ENCODE peak calls at places on chromosomes 13 and 19, in ten cellular contexts. O is fibroblast of the aortic adventitia, J is AG04449, P is Peyer's patch, M is IMR-90, B is heart left ventricle, S is foreskin fibroblast, K is keratinocyte, T is brain microvascular endothelial cell, C is choroid plexus epithelial cell. H is an unnamed sample.

GRCh38 chr13:113821847-113822246 is 42.0 kb downstream of the GAS6 start:
- DNase-seq in O (no peak), J (no peak), P (no peak), M (no peak), B (no peak), S (no peak), K (no peak), T (no peak), C (no peak), H (no peak)

GRCh38 chr19:4583961-4584669 is 24.6 kb upstream of the SEMA6B start:
- DNase-seq in O (no peak), J (no peak), P (no peak), M (no peak), B (peak), S (no peak), K (no peak), T (no peak), C (no peak), H (no peak)

GRCh38 chr19:4009990-4010807 is 2.7 kb downstream of the PIAS4 start:
- DNase-seq in O (no peak), J (no peak), P (peak), M (peak), B (no peak), S (no peak), K (no peak), T (no peak), C (peak), H (no peak)

GRCh38 chr13:102028846-102029245 is 373.0 kb downstream of the FGF14 start:
- DNase-seq in O (no peak), J (no peak), P (no peak), M (no peak), B (no peak), S (no peak), K (no peak), T (no peak), C (no peak), H (no peak)

GRCh38 chr19:58381460-58382220 is 810 bp upstream of the ZNF837 start:
- DNase-seq in O (no peak), J (no peak), P (no peak), M (no peak), B (no peak), S (no peak), K (no peak), T (no peak), C (no peak), H (no peak)

GRCh38 chr19:3577741-3578344 is 5.1 kb downstream of the HMG20B start:
- DNase-seq in O (no peak), J (no peak), P (peak), M (no peak), B (no peak), S (no peak), K (no peak), T (no peak), C (no peak), H (no peak)

GRCh38 chr13:99605417-99606321 is 104.4 kb downstream of the TM9SF2 start:
- DNase-seq in O (no peak), J (no peak), P (peak), M (no peak), B (peak), S (no peak), K (no peak), T (no peak), C (no peak), H (no peak)

GRCh38 chr13:73754727-73755292 is 379.4 kb downstream of the KLF12 start:
- DNase-seq in O (peak), J (no peak), P (no peak), M (peak), B (no peak), S (peak), K (peak), T (peak), C (peak), H (peak)

GRCh38 chr13:76641056-76641455 is 245.1 kb downstream of the KCTD12 start:
- DNase-seq in O (peak), J (no peak), P (no peak), M (no peak), B (no peak), S (peak), K (no peak), T (no peak), C (no peak), H (no peak)

GRCh38 chr13:114080739-114081561 is 51.5 kb downstream of the RASA3 start:
- DNase-seq in O (no peak), J (no peak), P (peak), M (no peak), B (peak), S (no peak), K (no peak), T (no peak), C (no peak), H (no peak)

GRCh38 chr13:106213028-106213427 is 322.4 kb downstream of the EFNB2 start:
- DNase-seq in O (no peak), J (no peak), P (no peak), M (no peak), B (no peak), S (no peak), K (no peak), T (no peak), C (no peak), H (no peak)

GRCh38 chr19:52516191-52516590 is 11.3 kb upstream of the ZNF808 start:
- DNase-seq in O (no peak), J (no peak), P (no peak), M (no peak), B (no peak), S (no peak), K (no peak), T (no peak), C (no peak), H (no peak)

GRCh38 chr19:44757735-44758505 is 9.4 kb downstream of the BCL3 start:
- DNase-seq in O (peak), J (no peak), P (no peak), M (peak), B (peak), S (peak), K (no peak), T (no peak), C (peak), H (no peak)

GRCh38 chr13:97076898-97077297 is 82.6 kb upstream of the OXGR1 start:
- DNase-seq in O (peak), J (no peak), P (no peak), M (no peak), B (no peak), S (peak), K (no peak), T (peak), C (peak), H (no peak)

GRCh38 chr19:16608290-16608704 is 19.7 kb downstream of the MED26 start:
- DNase-seq in O (peak), J (peak), P (no peak), M (peak), B (no peak), S (peak), K (no peak), T (peak), C (peak), H (peak)

GRCh38 chr19:4130635-4131438 is 6.9 kb upstream of the MAP2K2 start:
- DNase-seq in O (peak), J (peak), P (peak), M (peak), B (no peak), S (peak), K (no peak), T (peak), C (peak), H (peak)

GRCh38 chr13:110226051-110226562 is 80.8 kb downstream of the COL4A1 start:
- DNase-seq in O (peak), J (no peak), P (no peak), M (peak), B (no peak), S (no peak), K (no peak), T (peak), C (peak), H (no peak)

GRCh38 chr19:3699071-3699740 is 1.1 kb downstream of the PIP5K1C start:
- DNase-seq in O (peak), J (no peak), P (no peak), M (peak), B (peak), S (peak), K (no peak), T (no peak), C (peak), H (no peak)

GRCh38 chr13:30796833-30797601 is 61.7 kb downstream of the ALOX5AP start:
- DNase-seq in O (peak), J (no peak), P (no peak), M (peak), B (no peak), S (no peak), K (no peak), T (peak), C (peak), H (no peak)

GRCh38 chr19:44757057-44757734 is 8.7 kb downstream of the BCL3 start:
- DNase-seq in O (peak), J (no peak), P (no peak), M (peak), B (peak), S (peak), K (no peak), T (no peak), C (peak), H (no peak)

GRCh38 chr19:29724102-29724641 is 9.1 kb upstream of the C19orf12 start:
- DNase-seq in O (no peak), J (no peak), P (no peak), M (peak), B (no peak), S (peak), K (no peak), T (no peak), C (peak), H (no peak)
- TF ChIP-seq CTCF in O (no peak), J (no peak), P (no peak), M (no peak), B (no peak), S (no peak), K (no peak), T (peak), C (no peak), H (peak)

GRCh38 chr19:8397291-8397690 is 7.1 kb downstream of the RAB11B start:
- DNase-seq in O (no peak), J (no peak), P (peak), M (no peak), B (no peak), S (no peak), K (no peak), T (no peak), C (no peak), H (no peak)

GRCh38 chr19:8397746-8398721 is 7.9 kb downstream of the RAB11B start:
- DNase-seq in O (no peak), J (no peak), P (peak), M (no peak), B (no peak), S (no peak), K (no peak), T (no peak), C (no peak), H (no peak)

GRCh38 chr19:8395621-8396082 is 5.5 kb downstream of the RAB11B start:
- DNase-seq in O (no peak), J (no peak), P (no peak), M (no peak), B (no peak), S (no peak), K (no peak), T (no peak), C (no peak), H (no peak)

GRCh38 chr19:8396563-8397203 is 6.5 kb downstream of the RAB11B start:
- DNase-seq in O (peak), J (no peak), P (peak), M (peak), B (peak), S (peak), K (no peak), T (peak), C (peak), H (peak)

GRCh38 chr19:8396185-8396562 is 6.0 kb downstream of the RAB11B start:
- DNase-seq in O (no peak), J (no peak), P (no peak), M (no peak), B (no peak), S (no peak), K (no peak), T (no peak), C (no peak), H (no peak)
- H3K4me3 ChIP-seq in O (no peak), J (no peak), P (no peak), M (no peak), B (no peak), S (no peak), K (no peak), T (no peak), C (no peak), H (no peak)

DNA sequence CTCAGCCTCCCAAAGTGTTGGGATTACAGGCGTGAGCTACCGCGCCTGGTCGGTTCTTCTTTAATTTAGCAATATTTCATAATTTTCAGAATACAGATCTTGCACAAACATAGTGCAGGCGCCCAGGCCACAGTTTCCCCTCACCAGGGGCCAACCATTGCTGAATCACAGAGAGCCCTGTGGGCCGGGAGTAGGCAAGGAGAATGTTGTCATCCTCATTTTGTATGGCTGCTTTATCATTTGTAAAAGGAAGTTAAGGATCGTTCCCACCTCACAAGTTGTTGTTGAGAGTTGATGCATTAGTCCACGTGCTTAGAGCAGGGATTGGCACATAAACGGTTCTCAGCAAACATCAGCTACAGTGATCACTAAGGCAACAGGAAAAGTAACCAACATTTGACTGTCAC is 30.2 kb downstream of the MEIS3 start:
- DNase-seq in O (no peak), J (no peak), P (no peak), M (no peak), B (no peak), S (no peak), K (no peak), T (no peak), C (no peak), H (no peak)
- TF ChIP-seq CTCF in O (no peak), J (no peak), P (no peak), M (no peak), B (no peak), S (no peak), K (no peak), T (no peak), C (no peak), H (no peak)

DNA sequence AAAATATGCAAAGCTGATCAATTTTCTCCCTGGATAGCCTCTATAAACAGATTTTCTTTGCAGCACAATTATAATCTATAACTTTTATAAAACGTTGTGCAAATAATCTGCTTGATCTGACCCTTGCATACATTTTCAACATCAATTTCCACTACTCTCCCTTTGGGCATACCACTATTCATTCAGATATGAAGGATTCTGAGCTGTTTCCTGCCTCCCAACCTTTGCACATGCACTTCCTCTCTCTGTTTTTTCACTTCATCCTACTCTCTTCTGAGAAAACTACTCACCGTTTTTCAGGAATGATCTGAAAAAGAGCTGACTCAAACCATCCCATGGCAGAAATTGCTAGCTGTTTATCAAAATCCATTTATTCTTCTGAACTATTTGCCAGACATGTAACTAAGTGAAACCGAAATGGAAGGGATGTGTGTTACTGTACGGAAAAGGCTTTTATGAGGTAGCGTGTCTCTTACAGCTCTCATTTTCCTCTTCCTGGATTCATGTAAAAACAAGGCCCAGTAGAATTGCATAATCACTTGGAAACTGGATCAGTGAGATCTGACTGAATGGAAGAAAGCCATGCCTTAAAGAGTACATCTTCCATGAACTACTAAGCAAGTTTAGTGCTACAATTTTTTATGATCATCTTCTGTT is 1447.3 kb upstream of the MIR17HG start:
- DNase-seq in O (peak), J (no peak), P (no peak), M (no peak), B (no peak), S (no peak), K (no peak), T (no peak), C (peak), H (no peak)
- H3K4me3 ChIP-seq in O (no peak), J (no peak), P (no peak), M (no peak), B (no peak), S (no peak), K (peak), T (no peak), C (no peak), H (no peak)

DNA sequence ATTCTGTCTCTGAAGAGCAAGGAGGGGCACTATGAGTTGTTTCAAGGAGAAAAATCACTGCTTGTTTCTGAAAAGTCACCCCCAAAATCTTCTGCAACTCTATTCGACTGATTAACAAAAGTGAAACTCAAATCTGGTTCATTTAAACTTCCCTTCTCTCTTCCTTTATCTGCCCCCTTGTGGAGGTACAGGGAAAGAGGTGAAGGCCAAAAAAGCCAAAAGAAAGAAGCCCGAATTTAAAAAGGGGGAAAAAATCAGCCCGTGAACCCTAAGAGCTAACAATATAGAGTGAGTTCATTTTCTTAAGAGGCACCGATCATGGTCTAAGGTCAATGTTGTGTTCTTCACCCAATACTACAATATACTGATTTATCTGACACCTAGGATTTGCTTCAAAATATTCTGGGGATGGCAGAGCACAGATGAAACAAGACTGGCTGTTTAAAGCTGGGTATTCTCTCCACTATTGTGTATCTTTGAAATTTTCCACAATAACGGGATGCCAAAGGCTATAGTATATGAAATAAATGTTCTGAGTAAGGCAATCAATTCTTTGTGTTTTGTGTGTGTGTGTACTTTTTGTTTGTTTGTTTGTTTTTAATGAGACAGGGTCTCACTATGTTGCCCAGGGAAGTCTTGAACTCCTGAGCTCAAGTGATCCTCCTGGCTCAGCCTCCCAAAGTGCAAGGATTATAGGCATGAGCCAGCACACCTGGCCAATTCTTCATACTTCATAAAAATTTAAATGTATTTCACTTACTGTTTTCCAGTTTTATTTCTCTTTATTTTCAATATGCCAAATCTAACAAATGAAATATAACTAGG is 55.0 kb upstream of the EEF1AKMT1 start:
- DNase-seq in O (peak), J (no peak), P (no peak), M (peak), B (peak), S (peak), K (no peak), T (no peak), C (peak), H (peak)
- TF ChIP-seq CTCF in O (peak), J (peak), P (peak), M (peak), B (peak), S (peak), K (no peak), T (peak), C (peak), H (peak)

DNA sequence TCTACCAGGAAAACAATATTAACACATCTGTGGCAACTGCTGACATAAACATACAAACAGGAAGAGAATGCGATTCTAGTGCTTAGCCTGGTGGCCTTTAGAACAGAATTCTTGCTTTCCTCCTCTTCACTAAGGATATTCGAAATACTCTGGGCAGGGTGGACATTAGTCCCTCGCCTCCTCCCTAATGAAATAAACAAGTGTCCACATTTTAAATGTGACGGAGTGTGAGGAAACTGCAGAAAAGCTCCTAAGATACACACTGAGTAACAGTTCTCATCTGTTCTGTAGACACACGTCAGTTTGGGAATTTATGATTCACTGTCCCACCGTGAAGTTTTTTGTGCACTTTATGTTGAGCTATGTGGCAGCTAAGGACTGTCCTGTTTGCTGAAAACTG is 639 bp downstream of the STARD13 start:
- DNase-seq in O (peak), J (no peak), P (no peak), M (no peak), B (no peak), S (no peak), K (no peak), T (peak), C (peak), H (no peak)
- H3K4me3 ChIP-seq in O (peak), J (peak), P (peak), M (peak), B (peak), S (peak), K (peak), T (peak), C (peak), H (peak)

GRCh38 chr13:45878966-45879365 is 27.4 kb upstream of the SIAH3 start:
- DNase-seq in O (no peak), J (no peak), P (no peak), M (no peak), B (no peak), S (no peak), K (no peak), T (no peak), C (no peak), H (no peak)

GRCh38 chr13:45880242-45880641 is 28.7 kb upstream of the SIAH3 start:
- DNase-seq in O (no peak), J (no peak), P (no peak), M (no peak), B (no peak), S (no peak), K (no peak), T (no peak), C (no peak), H (no peak)

GRCh38 chr13:45882626-45883025 is 31.1 kb upstream of the SIAH3 start:
- DNase-seq in O (no peak), J (no peak), P (no peak), M (no peak), B (no peak), S (no peak), K (no peak), T (no peak), C (no peak), H (no peak)

GRCh38 chr13:45876781-45877180 is 25.2 kb upstream of the SIAH3 start:
- DNase-seq in O (no peak), J (no peak), P (no peak), M (no peak), B (no peak), S (no peak), K (no peak), T (no peak), C (no peak), H (no peak)

DNA sequence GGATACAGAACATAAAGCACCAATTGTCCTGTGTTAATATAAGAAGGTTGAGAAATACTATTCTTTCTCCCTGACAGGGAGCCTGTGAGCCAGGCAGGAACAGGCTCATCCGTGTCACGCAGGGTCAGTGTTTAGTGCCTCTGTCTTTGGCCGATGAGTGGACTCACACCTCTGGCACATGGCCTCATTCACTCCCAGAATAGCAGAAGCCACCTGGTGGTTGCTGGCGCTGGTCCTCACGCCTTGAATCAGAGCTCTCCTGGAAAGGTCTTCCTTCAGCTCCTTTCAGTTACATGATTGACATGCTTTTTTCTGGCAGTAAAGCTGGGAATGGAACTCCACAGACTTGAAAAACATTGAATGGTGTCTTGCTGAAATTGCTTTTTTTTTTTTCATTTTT is 28.1 kb upstream of the SIAH3 start:
- DNase-seq in O (no peak), J (no peak), P (no peak), M (no peak), B (peak), S (no peak), K (no peak), T (no peak), C (peak), H (no peak)
- TF ChIP-seq CTCF in O (no peak), J (no peak), P (no peak), M (no peak), B (peak), S (no peak), K (peak), T (peak), C (peak), H (no peak)